ENCODE peak calls at places on chromosome 19, in seven cellular contexts. W, Q, L, P, M, J and Z are unnamed samples.
A peak's percentile ranks its signal among the peaks of the same experiment; 100 is the strongest.

GRCh38 chr19:52492201-52492960 is 35.1 kb upstream of the ZNF808 start:
- DNase-seq in Q (no peak), J (no peak), L (no peak), W (no peak), M (no peak), P (no peak), Z (peak; percentile 45)

GRCh38 chr19:15015946-15016542 is 33.2 kb upstream of the CASP14 start:
- DNase-seq in W (no peak), J (no peak), P (no peak), L (no peak), Q (peak; percentile 19), M (no peak), Z (no peak)

GRCh38 chr19:19026299-19026971 is 6.9 kb downstream of the SUGP2 start:
- DNase-seq in P (no peak), W (peak; percentile 26), Q (no peak), L (no peak), M (no peak), J (no peak), Z (no peak)

GRCh38 chr19:19529783-19530422 is 1.2 kb downstream of the YJEFN3 start:
- DNase-seq in Q (no peak), L (no peak), M (no peak), P (no peak), W (no peak), J (no peak), Z (no peak)

GRCh38 chr19:27777242-27777641 is 1435.7 kb downstream of the UQCRFS1 start:
- DNase-seq in M (no peak), J (no peak), W (no peak), P (no peak), Q (no peak), L (no peak), Z (no peak)

GRCh38 chr19:5907216-5907615 is 2.5 kb downstream of the VMAC start:
- DNase-seq in L (no peak), P (no peak), M (no peak), W (no peak), J (no peak), Q (no peak), Z (no peak)

GRCh38 chr19:48540110-48540509 is 11.9 kb upstream of the SULT2B1 start:
- DNase-seq in P (no peak), L (no peak), M (no peak), Q (no peak), W (no peak), J (no peak), Z (no peak)

GRCh38 chr19:21326169-21326568 is 3.0 kb downstream of the ZNF708 start:
- DNase-seq in L (no peak), W (no peak), J (no peak), Q (no peak), P (no peak), M (no peak), Z (no peak)

GRCh38 chr19:50252111-50252886 is 48.9 kb downstream of the MYH14 start:
- DNase-seq in M (no peak), L (peak; percentile 9), J (peak; percentile 26), P (no peak), W (no peak), Q (no peak), Z (no peak)

GRCh38 chr19:35045667-35046300 is 4.3 kb downstream of the HPN start:
- DNase-seq in Q (no peak), J (no peak), M (no peak), P (no peak), W (peak; percentile 39), L (peak; percentile 26), Z (no peak)

GRCh38 chr19:50565984-50566903 is 2.0 kb downstream of the LRRC4B start:
- DNase-seq in M (no peak), J (no peak), W (no peak), Q (no peak), P (no peak), L (no peak), Z (no peak)

GRCh38 chr19:36340786-36341386 is 38.1 kb downstream of the ZFP14 start:
- DNase-seq in P (no peak), M (no peak), J (no peak), W (no peak), Q (no peak), L (no peak), Z (no peak)

GRCh38 chr19:40786060-40787037 is 8.3 kb downstream of the RAB4B start:
- DNase-seq in M (no peak), Q (no peak), L (no peak), W (no peak), J (no peak), P (no peak), Z (no peak)
- H3K4me3 ChIP-seq in M (no peak overlapping the region), Q (no peak overlapping the region), L (no peak overlapping the region), W (no peak overlapping the region), J (no peak overlapping the region), P (no peak overlapping the region), Z (no peak overlapping the region)

GRCh38 chr19:13097331-13098258 is 5.1 kb downstream of the LYL1 start:
- DNase-seq in W (peak; percentile 67), J (no peak), L (no peak), Q (no peak), P (peak; percentile 66), M (no peak), Z (peak; percentile 85)

GRCh38 chr19:13096968-13097330 is 5.7 kb downstream of the LYL1 start:
- DNase-seq in J (no peak), Q (no peak), L (no peak), W (no peak), M (no peak), P (peak; percentile 25), Z (no peak)

GRCh38 chr19:13094771-13095392 is 7.8 kb downstream of the LYL1 start:
- DNase-seq in P (no peak), L (no peak), M (no peak), W (no peak), Q (no peak), J (no peak), Z (no peak)

GRCh38 chr19:13095393-13095784 is 7.3 kb downstream of the LYL1 start:
- DNase-seq in L (no peak), W (no peak), J (no peak), Q (no peak), M (no peak), P (no peak), Z (no peak)

GRCh38 chr19:13095934-13096890 is 6.4 kb downstream of the LYL1 start:
- DNase-seq in P (peak; percentile 47), J (no peak), L (no peak), M (no peak), Q (no peak), W (no peak), Z (no peak)
- TF ChIP-seq CTCF in P (no peak), J (no peak), L (no peak), M (no peak), Q (no peak), W (peak; percentile 13), Z (no peak)

DNA sequence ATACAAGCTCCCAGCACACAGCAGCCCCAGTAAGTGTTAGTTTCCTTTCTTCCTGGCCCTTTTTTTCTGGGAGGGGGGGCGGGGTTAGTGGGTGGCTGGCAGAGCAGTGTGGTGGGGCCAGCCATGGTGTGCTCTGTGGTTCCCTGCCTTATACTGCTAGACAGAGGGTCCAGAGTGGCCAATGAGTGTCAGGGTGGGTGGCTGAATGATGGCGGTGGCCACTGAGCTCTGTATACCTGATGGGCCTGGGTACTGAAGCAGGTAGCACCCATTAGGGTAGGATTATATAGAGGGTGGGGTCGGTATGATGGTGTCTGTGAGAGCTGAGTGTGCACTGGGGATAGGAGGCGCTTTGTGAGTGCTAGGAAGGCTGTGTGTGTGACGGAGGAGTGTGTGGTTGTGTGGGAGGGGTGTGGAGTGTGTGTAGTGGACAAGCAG is 13.8 kb downstream of the CIC start:
- DNase-seq in M (no peak), W (no peak), P (no peak), Q (no peak), L (no peak), J (no peak), Z (no peak)
- H3K4me1 ChIP-seq in M (peaks cover 75% of the 10 kb centered on the region), W (peaks cover 3% of the 10 kb centered on the region), P (peaks cover 72% of the 10 kb centered on the region), Q (peaks cover 42% of the 10 kb centered on the region), L (peaks cover 48% of the 10 kb centered on the region), J (peaks cover 78% of the 10 kb centered on the region), Z (peaks cover 68% of the 10 kb centered on the region)

GRCh38 chr19:41927810-41928192 is 448 bp downstream of the ERFL start:
- DNase-seq in Q (no peak), L (no peak), P (no peak), M (no peak), J (peak; percentile 39), W (no peak), Z (no peak)

GRCh38 chr19:41925208-41926003 is 2.8 kb downstream of the ERFL start:
- DNase-seq in L (no peak), M (no peak), Q (no peak), W (no peak), P (no peak), J (no peak), Z (no peak)

GRCh38 chr19:41928221-41928683 is at the start of gene ERFL:
- DNase-seq in Q (peak; percentile 39), J (no peak), W (no peak), P (no peak), M (no peak), L (no peak), Z (no peak)

GRCh38 chr19:41926028-41926860 is 2.0 kb downstream of the ERFL start:
- DNase-seq in J (no peak), L (no peak), Q (no peak), M (no peak), P (no peak), W (no peak), Z (no peak)

GRCh38 chr19:41926861-41927809 is 1.1 kb downstream of the ERFL start:
- DNase-seq in W (no peak), P (no peak), L (no peak), M (no peak), Q (no peak), J (no peak), Z (no peak)
- H3K4me3 ChIP-seq in W (no peak overlapping the region), P (peak overlapping the region; percentile 55), L (no peak overlapping the region), M (no peak overlapping the region), Q (no peak overlapping the region), J (peak overlapping the region; percentile 54), Z (no peak overlapping the region)

GRCh38 chr19:11017275-11018035 is 56.6 kb downstream of the SMARCA4 start:
- DNase-seq in M (no peak), W (no peak), Q (peak; percentile 28), L (no peak), J (no peak), P (no peak), Z (no peak)

GRCh38 chr19:11013771-11014170 is 52.9 kb downstream of the SMARCA4 start:
- DNase-seq in L (no peak), M (no peak), P (no peak), Q (no peak), W (no peak), J (no peak), Z (no peak)

GRCh38 chr19:11016591-11016990 is 55.8 kb downstream of the SMARCA4 start:
- DNase-seq in P (no peak), J (no peak), Q (no peak), L (no peak), M (no peak), W (no peak), Z (no peak)

GRCh38 chr19:11012507-11012906 is 51.7 kb downstream of the SMARCA4 start:
- DNase-seq in P (no peak), L (no peak), M (no peak), W (no peak), J (no peak), Q (no peak), Z (no peak)

DNA sequence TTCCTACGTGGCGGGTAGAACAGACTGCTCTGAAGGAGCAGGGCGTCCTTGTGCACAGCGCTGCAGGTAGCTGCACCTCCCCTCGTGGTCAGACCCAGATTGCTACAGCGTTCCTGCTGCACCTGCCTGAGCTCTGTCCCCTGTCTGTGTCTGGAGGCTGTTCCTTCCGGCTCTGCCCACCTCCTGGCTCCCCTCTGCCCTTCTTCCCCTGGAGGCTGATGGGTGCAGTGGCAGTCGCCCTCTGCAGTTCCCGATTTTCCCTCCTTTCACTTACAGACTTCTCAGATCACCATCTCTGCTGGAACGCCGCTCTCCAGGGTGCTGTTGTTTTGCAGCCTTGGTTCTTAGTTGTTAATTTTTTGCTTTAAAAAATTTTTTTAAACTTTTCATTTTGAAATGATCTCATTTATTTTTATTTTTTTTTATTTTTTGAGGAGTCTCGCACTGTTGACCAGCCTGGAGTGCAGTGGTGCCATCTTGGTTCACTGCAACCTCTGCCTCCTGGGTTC is 53.6 kb downstream of the SMARCA4 start:
- DNase-seq in P (no peak), Q (no peak), W (no peak), M (no peak), L (no peak), J (no peak), Z (no peak)
- TF ChIP-seq CTCF in P (no peak), Q (no peak), W (no peak), M (no peak), L (no peak), J (no peak), Z (no peak)